ENCODE peak calls at places on chromosome 22, in seven cellular contexts. G is left ventricle myocardium inferior, V is heart right ventricle, D is choroid plexus epithelial cell, T is dorsolateral prefrontal cortex, Y is fibroblast of pulmonary artery, L is foreskin fibroblast. P is an unnamed sample.

GRCh38 chr22:20437253-20438065 is at the start of gene SCARF2:
- DNase-seq in Y (peak; percentile 62), L (peak; percentile 83), G (peak; percentile 71), T (no peak), V (peak; percentile 72), D (peak; percentile 57), P (no peak)

GRCh38 chr22:32106930-32107329 is 52.2 kb downstream of the C22orf42 start:
- DNase-seq in G (no peak), L (peak; percentile 27), D (peak; percentile 26), Y (peak; percentile 18), V (no peak), T (no peak), P (peak; percentile 39)

GRCh38 chr22:31604137-31604705 is 57.8 kb downstream of the PISD start:
- DNase-seq in G (no peak), T (no peak), Y (no peak), V (no peak), D (no peak), L (no peak), P (no peak)

GRCh38 chr22:19244600-19245352 is 46.7 kb downstream of the CLTCL1 start:
- DNase-seq in Y (no peak), D (no peak), G (no peak), V (no peak), T (no peak), L (no peak), P (no peak)

GRCh38 chr22:29080061-29080975 is 7.5 kb downstream of the KREMEN1 start:
- DNase-seq in T (no peak), L (peak; percentile 74), Y (no peak), D (no peak), V (no peak), G (no peak), P (peak; percentile 26)

GRCh38 chr22:24323695-24324094 is 53.1 kb downstream of the SPECC1L start:
- DNase-seq in T (no peak), L (peak; percentile 17), V (no peak), G (no peak), D (no peak), Y (no peak), P (no peak)

GRCh38 chr22:30432520-30432919 is 7.0 kb downstream of the MTFP1 start:
- DNase-seq in V (no peak), T (no peak), D (no peak), L (no peak), Y (no peak), G (no peak), P (no peak)

GRCh38 chr22:20135265-20135664 is 3.7 kb downstream of the ZDHHC8 start:
- DNase-seq in V (no peak), L (no peak), T (no peak), G (no peak), Y (no peak), D (no peak), P (no peak)

GRCh38 chr22:20218981-20219380 is 49.1 kb downstream of the RTN4R start:
- DNase-seq in Y (no peak), T (no peak), D (no peak), V (no peak), L (no peak), G (no peak), P (no peak)

GRCh38 chr22:17057959-17058814 is 26.6 kb upstream of the IL17RA start:
- DNase-seq in D (peak; percentile 85), Y (peak; percentile 86), L (peak; percentile 86), V (peak; percentile 23), G (no peak), T (peak; percentile 54), P (peak; percentile 52)

GRCh38 chr22:31619611-31620300 is 42.3 kb downstream of the PISD start:
- DNase-seq in D (no peak), T (no peak), G (no peak), Y (no peak), L (no peak), V (no peak), P (no peak)

GRCh38 chr22:26389125-26389524 is 39.9 kb upstream of the ASPHD2 start:
- DNase-seq in Y (no peak), G (no peak), T (no peak), D (no peak), V (no peak), L (no peak), P (no peak)

GRCh38 chr22:30969532-30970355 is 679 bp downstream of the TUG1 start:
- DNase-seq in T (no peak), L (peak; percentile 61), V (no peak), D (peak; percentile 58), Y (peak; percentile 54), G (peak; percentile 38), P (peak; percentile 39)

GRCh38 chr22:39739338-39740027 is 154.1 kb downstream of the ENTHD1 start:
- DNase-seq in G (no peak), T (no peak), Y (no peak), V (no peak), D (no peak), L (no peak), P (no peak)

GRCh38 chr22:20571531-20572007 is 64.2 kb downstream of the MED15 start:
- DNase-seq in L (peak; percentile 51), V (peak; percentile 49), D (peak; percentile 44), Y (peak; percentile 51), T (no peak), G (peak; percentile 37), P (no peak)

GRCh38 chr22:32986773-32987050 is 71.5 kb downstream of the SYN3 start:
- DNase-seq in G (no peak), L (no peak), T (no peak), V (no peak), Y (no peak), D (no peak), P (no peak)

GRCh38 chr22:43263645-43264514 is 76.9 kb upstream of the TTLL12 start:
- DNase-seq in T (no peak), L (peak; percentile 55), V (peak; percentile 30), G (peak; percentile 43), D (peak; percentile 89), Y (peak; percentile 91), P (peak; percentile 79)

GRCh38 chr22:17706451-17706900 is 67.8 kb downstream of the BID start:
- DNase-seq in D (peak; percentile 99), Y (peak; percentile 94), L (peak; percentile 92), V (no peak), G (no peak), T (no peak), P (peak; percentile 95)

GRCh38 chr22:44392446-44392921 is 79.7 kb upstream of the SHISAL1 start:
- DNase-seq in V (peak; percentile 3), G (peak; percentile 2), T (peak; percentile 14), Y (no peak), L (no peak), D (no peak), P (peak; percentile 46)

GRCh38 chr22:44018594-44018993 is 5.5 kb upstream of the PARVB start:
- DNase-seq in V (no peak), T (no peak), L (no peak), D (no peak), G (no peak), Y (no peak), P (no peak)

GRCh38 chr22:45934659-45935341 is 42.2 kb downstream of the WNT7B start:
- DNase-seq in Y (peak; percentile 57), G (no peak), L (peak; percentile 81), D (peak; percentile 46), V (peak; percentile 35), T (peak; percentile 51), P (peak; percentile 98)
- H3K4me3 ChIP-seq in Y (no peak overlapping the region), G (no peak overlapping the region), L (no peak overlapping the region), D (no peak overlapping the region), V (no peak overlapping the region), T (no peak overlapping the region), P (peak overlapping the region; percentile 42)

GRCh38 chr22:48782817-48783511 is 1044.7 kb downstream of the BRD1 start:
- DNase-seq in Y (no peak), D (no peak), T (no peak), V (no peak), L (no peak), G (no peak), P (no peak)
- TF ChIP-seq CTCF in Y (no peak), D (no peak), T (peak; percentile 66), V (no peak), L (no peak), G (peak; percentile 13), P (no peak)

GRCh38 chr22:50305393-50305657 is 2.1 kb downstream of the PLXNB2 start:
- DNase-seq in G (no peak), V (no peak), L (no peak), Y (no peak), D (no peak), T (no peak), P (no peak)
- H3K4me3 ChIP-seq in G (peak overlapping the region; percentile 98), V (peak overlapping the region; percentile 97), L (peak overlapping the region; percentile 89), Y (peak overlapping the region; percentile 86), D (peak overlapping the region; percentile 81), T (peak overlapping the region; percentile 80), P (peak overlapping the region; percentile 38)

GRCh38 chr22:46087816-46088277 is 62.5 kb upstream of the PPARA start:
- DNase-seq in D (peak; percentile 94), V (peak; percentile 93), G (peak; percentile 93), Y (peak; percentile 91), L (peak; percentile 98), T (peak; percentile 95), P (peak; percentile 84)
- TF ChIP-seq CTCF in D (no peak), V (no peak), G (no peak), Y (no peak), L (no peak), T (no peak), P (no peak)

DNA sequence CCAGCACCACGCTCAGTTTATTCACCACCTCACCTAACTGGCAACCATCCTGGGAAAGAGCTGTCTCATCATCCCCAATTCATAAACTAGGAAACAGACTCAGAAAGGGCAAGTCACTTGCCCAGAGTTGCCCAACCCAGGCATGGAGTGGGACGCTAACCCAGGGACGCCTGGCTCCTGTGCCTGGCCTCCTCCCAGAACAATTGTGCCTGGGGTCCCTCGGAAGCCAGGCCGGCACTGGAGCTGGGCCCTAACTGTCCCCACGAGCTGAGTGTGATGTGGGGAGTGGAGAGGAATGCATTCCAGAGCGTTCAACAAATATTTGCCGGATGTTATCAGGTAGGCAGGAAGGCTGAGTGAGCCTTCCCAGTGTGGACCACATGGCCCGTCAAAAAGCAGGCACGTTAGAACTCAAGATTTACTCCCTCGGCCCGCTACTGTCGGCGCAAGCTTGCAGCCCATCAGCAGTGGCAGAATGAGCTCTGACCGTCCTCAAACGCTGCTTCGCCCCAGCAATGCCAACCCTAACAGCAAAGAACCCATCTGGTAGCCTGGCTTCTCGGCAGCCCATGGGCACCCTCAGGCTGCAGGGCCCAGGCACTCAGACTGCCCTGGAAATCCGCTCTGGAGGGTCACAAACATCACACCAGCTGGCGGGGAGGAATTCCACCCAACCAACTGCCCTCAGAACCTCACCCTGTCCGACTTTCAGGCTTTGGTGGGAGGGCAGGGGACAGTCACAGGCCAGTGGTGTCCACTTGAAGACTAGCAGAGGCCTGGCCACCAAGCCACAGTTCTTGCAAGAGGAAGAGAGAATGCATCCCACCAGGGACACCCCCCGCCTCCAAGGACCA is 35.6 kb downstream of the MYH9 start:
- DNase-seq in V (no peak), G (no peak), L (peak; percentile 52), T (no peak), D (peak; percentile 45), Y (no peak), P (peak; percentile 72)
- H3K4me3 ChIP-seq in V (peak overlapping the region; percentile 19), G (peak overlapping the region; percentile 43), L (no peak overlapping the region), T (no peak overlapping the region), D (no peak overlapping the region), Y (no peak overlapping the region), P (no peak overlapping the region)

P was measured in mammary epithelial cell.